ENCODE peak calls at places on chromosomes 3 and 15, in ten cellular contexts. D, C, Y, N, O, X, P, W, I and E are unnamed samples.

GRCh38 chr15:80931721-80932609 is 57.7 kb downstream of the MESD start:
- DNase-seq in I (no peak), P (peak; percentile 80), C (no peak), D (no peak), N (no peak), O (no peak), X (no peak), Y (no peak), W (no peak), E (no peak)

GRCh38 chr15:101027273-101027901 is 108.2 kb downstream of the LRRK1 start:
- DNase-seq in W (no peak), X (peak; percentile 39), Y (peak; percentile 14), P (peak; percentile 49), D (no peak), I (no peak), N (no peak), O (peak; percentile 31), C (no peak), E (peak; percentile 46)

GRCh38 chr15:60005352-60006202 is 1.5 kb downstream of the FOXB1 start:
- DNase-seq in I (no peak), C (no peak), O (no peak), X (no peak), P (no peak), D (no peak), Y (no peak), N (no peak), W (no peak), E (no peak)

GRCh38 chr3:126101521-126101982 is 17.6 kb upstream of the SLC41A3 start:
- DNase-seq in P (no peak), C (no peak), D (no peak), O (no peak), I (no peak), Y (peak; percentile 14), X (no peak), N (no peak), W (no peak), E (no peak)

GRCh38 chr3:187368251-187368733 is at the start of gene RTP4:
- DNase-seq in W (peak; percentile 43), D (peak; percentile 44), C (peak; percentile 43), I (no peak), X (no peak), N (no peak), P (no peak), Y (peak; percentile 53), O (no peak), E (no peak)

GRCh38 chr3:45330500-45331295 is 57.7 kb upstream of the LARS2 start:
- DNase-seq in D (no peak), P (no peak), C (no peak), I (no peak), X (no peak), O (no peak), Y (no peak), N (peak; percentile 8), W (peak; percentile 68), E (no peak)

GRCh38 chr15:78004919-78005634 is 72.4 kb downstream of the TBC1D2B start:
- DNase-seq in I (peak; percentile 60), N (peak; percentile 33), O (peak; percentile 86), X (peak; percentile 86), W (peak; percentile 44), Y (peak; percentile 52), D (peak; percentile 89), C (no peak), P (peak; percentile 86), E (peak; percentile 80)

GRCh38 chr3:48715179-48715800 is 1.7 kb downstream of the IP6K2 start:
- DNase-seq in N (peak; percentile 68), O (no peak), D (no peak), I (no peak), W (peak; percentile 9), Y (no peak), X (no peak), C (no peak), P (no peak), E (no peak)

GRCh38 chr3:17070560-17070959 is 185.8 kb downstream of the PLCL2 start:
- DNase-seq in W (peak; percentile 17), I (no peak), C (no peak), O (peak; percentile 75), X (peak; percentile 73), N (no peak), D (peak; percentile 83), P (no peak), Y (peak; percentile 62), E (no peak)

GRCh38 chr3:134161817-134162396 is 88.8 kb downstream of the RYK start:
- DNase-seq in W (peak; percentile 17), Y (no peak), N (no peak), O (no peak), D (no peak), I (no peak), P (no peak), C (no peak), X (no peak), E (no peak)

GRCh38 chr15:79673416-79674123 is 223.2 kb downstream of the MTHFS start:
- DNase-seq in Y (no peak), W (peak; percentile 86), C (no peak), X (no peak), P (no peak), N (peak; percentile 72), I (no peak), D (no peak), O (no peak), E (no peak)

GRCh38 chr3:151230644-151231043 is 27.6 kb upstream of the GPR171 start:
- DNase-seq in C (no peak), Y (no peak), I (no peak), W (no peak), X (no peak), D (no peak), P (no peak), O (no peak), N (no peak), E (no peak)